ENCODE peak calls at places on chromosomes 16 and 17, in six cellular contexts. X, D, A, F, U and C are unnamed samples.

GRCh38 chr17:5832886-5833285 is 237.3 kb upstream of the WSCD1 start:
- DNase-seq in X (peak; percentile 25), D (peak; percentile 16), A (peak; percentile 43), F (no peak), U (peak; percentile 84), C (no peak)

GRCh38 chr17:50564916-50565315 is 4.4 kb downstream of the CACNA1G start:
- DNase-seq in X (peak; percentile 93), D (no peak), A (no peak), F (peak; percentile 80), U (no peak), C (no peak)

GRCh38 chr17:49866882-49867413 is 19.1 kb upstream of the TAC4 start:
- DNase-seq in X (no peak), D (no peak), A (no peak), F (no peak), U (no peak), C (no peak)

GRCh38 chr17:46770818-46771600 is 47.5 kb downstream of the WNT3 start:
- DNase-seq in X (peak; percentile 83), D (peak; percentile 92), A (peak; percentile 31), F (peak; percentile 91), U (peak; percentile 68), C (no peak)

GRCh38 chr17:82674656-82675475 is 23.6 kb downstream of the RAB40B start:
- DNase-seq in X (no peak), D (no peak), A (peak; percentile 26), F (no peak), U (no peak), C (no peak)

GRCh38 chr17:40038882-40039513 is 15.2 kb downstream of the MED24 start:
- DNase-seq in X (peak; percentile 95), D (peak; percentile 67), A (no peak), F (peak; percentile 80), U (peak; percentile 80), C (no peak)

GRCh38 chr17:4539025-4539424 is 16.2 kb downstream of the MYBBP1A start:
- DNase-seq in X (no peak), D (no peak), A (no peak), F (no peak), U (no peak), C (no peak)

GRCh38 chr17:77526728-77527355 is 386.1 kb downstream of the SEC14L1 start:
- DNase-seq in X (no peak), D (no peak), A (no peak), F (no peak), U (no peak), C (no peak)

GRCh38 chr16:75341934-75342811 is 90.7 kb upstream of the BCAR1 start:
- DNase-seq in X (peak; percentile 82), D (no peak), A (no peak), F (no peak), U (no peak), C (no peak)

GRCh38 chr17:76845524-76845923 is 22.7 kb upstream of the MGAT5B start:
- DNase-seq in X (peak; percentile 28), D (no peak), A (no peak), F (no peak), U (no peak), C (no peak)

GRCh38 chr17:15377608-15378007 is 36.2 kb upstream of the TEKT3 start:
- DNase-seq in X (peak; percentile 38), D (peak; percentile 47), A (no peak), F (no peak), U (peak; percentile 13), C (no peak)

GRCh38 chr16:50847166-50847565 is 105.3 kb downstream of the CYLD start:
- DNase-seq in X (no peak), D (no peak), A (no peak), F (no peak), U (no peak), C (no peak)

GRCh38 chr17:40664582-40665333 is at the start of gene KRT222:
- DNase-seq in X (no peak), D (peak; percentile 38), A (no peak), F (no peak), U (peak; percentile 47), C (no peak)

GRCh38 chr17:38761612-38762011 is 9.1 kb downstream of the PSMB3 start:
- DNase-seq in X (peak; percentile 48), D (peak; percentile 71), A (peak; percentile 55), F (peak; percentile 50), U (peak; percentile 81), C (no peak)

GRCh38 chr16:11474617-11475291 is 112.0 kb downstream of the LITAF start:
- DNase-seq in X (no peak), D (peak; percentile 27), A (no peak), F (no peak), U (no peak), C (no peak)

GRCh38 chr16:88568710-88569613 is 1.2 kb upstream of the ZC3H18 start:
- DNase-seq in X (no peak), D (no peak), A (no peak), F (no peak), U (no peak), C (no peak)

GRCh38 chr17:2347805-2348685 is 10.7 kb downstream of the SGSM2 start:
- DNase-seq in X (peak; percentile 88), D (peak; percentile 92), A (no peak), F (no peak), U (peak; percentile 98), C (no peak)

GRCh38 chr17:74780443-74781238 is 4.5 kb upstream of the NAT9 start:
- DNase-seq in X (no peak), D (peak; percentile 74), A (peak; percentile 89), F (peak; percentile 81), U (peak; percentile 75), C (peak; percentile 70)

GRCh38 chr17:39357488-39357887 is 43.9 kb downstream of the FBXL20 start:
- DNase-seq in X (no peak), D (no peak), A (no peak), F (no peak), U (no peak), C (no peak)

GRCh38 chr16:66508261-66508913 is 41.5 kb downstream of the TK2 start:
- DNase-seq in X (peak; percentile 45), D (no peak), A (no peak), F (no peak), U (no peak), C (no peak)

GRCh38 chr17:42276359-42276608 is at the start of gene STAT5B:
- DNase-seq in X (peak; percentile 87), D (peak; percentile 87), A (peak; percentile 89), F (peak; percentile 96), U (peak; percentile 85), C (peak; percentile 74)

GRCh38 chr17:78573955-78574354 is 3.2 kb downstream of the DNAH17 start:
- DNase-seq in X (no peak), D (no peak), A (peak; percentile 60), F (no peak), U (no peak), C (no peak)

GRCh38 chr17:34758316-34758715 is 178.9 kb downstream of the TMEM132E start:
- DNase-seq in X (no peak), D (no peak), A (no peak), F (no peak), U (no peak), C (no peak)

GRCh38 chr17:70034158-70034557 is 40.9 kb upstream of the KCNJ16 start:
- DNase-seq in X (no peak), D (no peak), A (no peak), F (no peak), U (no peak), C (no peak)

GRCh38 chr16:12255473-12255872 is 278.9 kb downstream of the SNX29 start:
- DNase-seq in X (no peak), D (no peak), A (peak; percentile 51), F (no peak), U (no peak), C (peak; percentile 11)

GRCh38 chr17:31561469-31562412 is 170.3 kb downstream of the RAB11FIP4 start:
- DNase-seq in X (peak; percentile 86), D (no peak), A (peak; percentile 47), F (no peak), U (no peak), C (no peak)

GRCh38 chr16:67594956-67595355 is 32.6 kb downstream of the CTCF start:
- DNase-seq in X (peak; percentile 84), D (no peak), A (no peak), F (no peak), U (peak; percentile 56), C (no peak)

GRCh38 chr17:49443862-49444261 is 29.2 kb upstream of the PHB1 start:
- DNase-seq in X (peak; percentile 64), D (no peak), A (no peak), F (no peak), U (no peak), C (no peak)

GRCh38 chr16:8376430-8376829 is 213.9 kb downstream of the TMEM114 start:
- DNase-seq in X (no peak), D (no peak), A (no peak), F (no peak), U (no peak), C (no peak)

GRCh38 chr16:85641776-85642176 is 28.7 kb downstream of the GSE1 start:
- DNase-seq in X (peak; percentile 64), D (no peak), A (no peak), F (no peak), U (no peak), C (no peak)

GRCh38 chr17:66240630-66241029 is 11.4 kb upstream of the APOH start:
- DNase-seq in X (peak; percentile 34), D (no peak), A (no peak), F (no peak), U (no peak), C (no peak)
- H2AFZ ChIP-seq in X (no peak overlapping the region), D (no peak overlapping the region), A (no peak overlapping the region), F (no peak overlapping the region), U (no peak overlapping the region), C (no peak overlapping the region)

DNA sequence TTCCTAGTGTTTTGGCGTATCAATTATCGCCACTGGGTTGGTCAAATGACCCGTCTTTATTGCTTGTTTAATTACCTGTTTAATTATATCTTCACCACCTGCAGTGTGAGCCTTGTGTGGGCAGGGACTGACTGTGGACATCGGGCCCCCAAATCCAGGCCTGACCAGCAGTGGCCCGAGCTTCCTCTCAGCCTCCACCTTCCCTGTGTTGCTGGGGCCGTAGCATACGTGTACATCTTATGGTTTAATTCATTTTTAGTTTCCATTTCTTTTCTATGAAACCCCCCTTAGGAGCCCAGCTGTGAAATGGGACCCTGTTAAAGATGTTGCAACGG is 1.2 kb upstream of the LMF1 start:
- DNase-seq in X (no peak), D (no peak), A (no peak), F (no peak), U (no peak), C (no peak)
- TF ChIP-seq EZH2phosphoT487 in X (no peak), D (no peak), A (no peak), F (no peak), U (no peak), C (no peak)

DNA sequence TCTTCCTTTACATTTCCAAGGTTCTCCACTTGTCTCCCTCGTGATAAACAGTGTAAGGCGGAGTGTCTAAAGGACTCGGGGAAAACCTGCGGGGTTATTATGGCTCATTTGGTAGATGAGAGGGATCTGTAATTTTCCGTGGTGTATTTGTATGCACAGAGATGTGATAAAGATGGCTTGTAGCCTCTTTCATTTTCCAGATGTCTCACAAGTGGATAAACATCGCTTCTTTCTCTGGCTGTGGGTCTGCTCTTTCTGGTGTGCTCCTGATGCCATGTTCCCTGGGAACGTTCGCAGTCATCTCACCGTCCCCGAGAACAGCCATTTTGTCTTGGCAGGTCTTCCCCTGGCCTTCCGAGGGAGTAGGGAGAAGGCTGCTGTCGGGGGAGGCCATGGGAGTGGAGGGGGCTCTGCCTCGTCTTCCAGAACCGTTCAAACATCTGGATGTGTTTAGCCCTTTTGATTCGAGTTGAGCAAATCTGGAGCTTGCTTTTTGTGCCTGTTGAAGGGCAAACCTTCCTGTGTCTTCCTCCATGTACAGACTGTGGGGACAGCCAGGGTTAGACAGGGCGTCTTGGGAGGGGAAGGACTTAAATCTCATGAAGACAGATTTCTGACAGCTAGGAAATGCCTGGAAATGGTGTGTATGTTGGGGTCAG is 238.7 kb downstream of the CCDC182 start:
- DNase-seq in X (no peak), D (no peak), A (no peak), F (peak; percentile 75), U (no peak), C (no peak)
- H3K4me1 ChIP-seq in X (peaks cover 4% of the 10 kb centered on the region), D (peaks cover 50% of the 10 kb centered on the region), A (peaks cover 5% of the 10 kb centered on the region), F (peaks cover 78% of the 10 kb centered on the region), U (peaks cover 20% of the 10 kb centered on the region), C (peaks cover 13% of the 10 kb centered on the region)

GRCh38 chr16:21593530-21594289 is 5.7 kb upstream of the METTL9 start:
- DNase-seq in X (no peak), D (no peak), A (no peak), F (no peak), U (no peak), C (no peak)
- H2AFZ ChIP-seq in X (no peak overlapping the region), D (no peak overlapping the region), A (no peak overlapping the region), F (no peak overlapping the region), U (no peak overlapping the region), C (no peak overlapping the region)